ENCODE peak calls at places on chromosome 22, in nine cellular contexts. H is left kidney; F is activated naive CD8-positive, alpha-beta T cell treated with anti-CD3 and anti-CD28 coated beads for 36 hours; X is pancreas; B is GM23248; P is kidney epithelial cell; M is endothelial cell of umbilical vein; L is BJ; E is RPMI8226. W is an unnamed sample.

GRCh38 chr22:29117799-29118477 is 45.1 kb downstream of the KREMEN1 start:
- DNase-seq in E (no peak), F (no peak), X (no peak), P (no peak), H (no peak), L (no peak), B (peak; percentile 48), M (no peak), W (no peak)

GRCh38 chr22:41608386-41608785 is 12.5 kb downstream of the DESI1 start:
- DNase-seq in B (no peak), L (no peak), H (no peak), E (no peak), F (no peak), X (no peak), P (no peak), M (no peak), W (no peak)

GRCh38 chr22:48749555-48750227 is 1078.0 kb downstream of the BRD1 start:
- DNase-seq in M (no peak), H (no peak), X (no peak), P (no peak), B (no peak), L (no peak), F (no peak), E (no peak), W (peak; percentile 49)

GRCh38 chr22:47634342-47634741 is 871.9 kb downstream of the TBC1D22A start:
- DNase-seq in F (no peak), X (no peak), H (peak; percentile 83), P (no peak), M (no peak), B (no peak), L (no peak), E (no peak), W (no peak)

GRCh38 chr22:46971141-46971775 is 208.8 kb downstream of the TBC1D22A start:
- DNase-seq in B (no peak), X (peak; percentile 57), F (no peak), L (no peak), E (no peak), P (peak; percentile 50), H (peak; percentile 90), M (peak; percentile 98), W (peak; percentile 64)

GRCh38 chr22:23031795-23032194 is 38.5 kb upstream of the GNAZ start:
- DNase-seq in X (no peak), L (no peak), F (no peak), E (no peak), H (no peak), B (no peak), M (no peak), P (no peak), W (no peak)

GRCh38 chr22:41979423-41980250 is 10.4 kb downstream of the SEPTIN3 start:
- DNase-seq in X (no peak), H (no peak), P (no peak), B (no peak), E (peak; percentile 23), M (no peak), F (no peak), L (no peak), W (no peak)

GRCh38 chr22:49764151-49764581 is 63.5 kb downstream of the BRD1 start:
- DNase-seq in X (peak; percentile 5), B (peak; percentile 55), P (no peak), L (no peak), F (no peak), E (no peak), H (no peak), M (no peak), W (no peak)

GRCh38 chr22:50016988-50017700 is 4.6 kb upstream of the IL17REL start:
- DNase-seq in P (no peak), E (no peak), M (no peak), L (no peak), X (no peak), F (peak; percentile 88), H (no peak), B (no peak), W (no peak)

GRCh38 chr22:40346178-40347064 is at the start of gene ADSL:
- DNase-seq in X (peak; percentile 89), E (peak; percentile 90), H (peak; percentile 97), L (no peak), B (peak; percentile 96), F (peak; percentile 90), P (peak; percentile 57), M (peak; percentile 85), W (peak; percentile 85)

GRCh38 chr22:28112548-28113043 is 193.5 kb upstream of the PITPNB start:
- DNase-seq in B (peak; percentile 95), E (peak; percentile 19), F (no peak), M (peak; percentile 31), L (no peak), P (no peak), X (no peak), H (peak; percentile 71), W (peak; percentile 65)

GRCh38 chr22:29379258-29379657 is 9.1 kb downstream of the AP1B1 start:
- DNase-seq in F (no peak), B (no peak), L (no peak), P (no peak), H (no peak), M (no peak), X (no peak), E (no peak), W (no peak)

GRCh38 chr22:42364641-42365336 is 67.4 kb downstream of the NFAM1 start:
- DNase-seq in P (no peak), B (peak; percentile 57), F (no peak), X (no peak), M (peak; percentile 12), H (peak; percentile 61), E (no peak), L (no peak), W (peak; percentile 67)

GRCh38 chr22:20057596-20058268 is 22.3 kb upstream of the DGCR8 start:
- DNase-seq in B (no peak), P (no peak), M (no peak), L (no peak), X (no peak), F (no peak), H (no peak), E (no peak), W (no peak)

GRCh38 chr22:20043057-20043996 is 22.4 kb downstream of the TANGO2 start:
- DNase-seq in E (no peak), H (no peak), L (no peak), X (no peak), B (no peak), F (no peak), M (no peak), P (no peak), W (no peak)

GRCh38 chr22:42772647-42773046 is 52.0 kb upstream of the A4GALT start:
- DNase-seq in L (no peak), M (no peak), P (no peak), X (no peak), B (no peak), H (no peak), E (no peak), F (no peak), W (no peak)

GRCh38 chr22:49018601-49019000 is 809.1 kb downstream of the BRD1 start:
- DNase-seq in M (no peak), F (no peak), X (no peak), E (no peak), B (no peak), P (no peak), L (no peak), H (no peak), W (peak; percentile 50)

GRCh38 chr22:38788016-38788415 is 5.9 kb downstream of the DNAL4 start:
- DNase-seq in H (peak; percentile 38), X (no peak), L (no peak), M (peak; percentile 66), E (no peak), B (peak; percentile 39), F (no peak), P (no peak), W (no peak)

GRCh38 chr22:36368359-36368983 is 19.3 kb downstream of the MYH9 start:
- DNase-seq in B (peak; percentile 74), M (peak; percentile 76), H (peak; percentile 92), L (no peak), X (no peak), P (peak; percentile 72), F (no peak), E (peak; percentile 32), W (no peak)

GRCh38 chr22:31474743-31475142 is 14.9 kb downstream of the EIF4ENIF1 start:
- DNase-seq in H (no peak), M (no peak), X (no peak), F (no peak), L (peak; percentile 52), E (no peak), B (peak; percentile 89), P (no peak), W (no peak)

GRCh38 chr22:38871360-38872171 is 450 bp downstream of the CBX6 start:
- DNase-seq in X (no peak), B (peak; percentile 64), M (no peak), E (peak; percentile 47), L (no peak), F (peak; percentile 39), P (no peak), H (peak; percentile 65), W (peak; percentile 57)

GRCh38 chr22:32333141-32333768 is 24.4 kb upstream of the RFPL3 start:
- DNase-seq in F (no peak), P (no peak), E (no peak), L (no peak), X (peak; percentile 3), M (no peak), H (no peak), B (no peak), W (peak; percentile 44)

GRCh38 chr22:20483771-20484170 is 11.8 kb downstream of the KLHL22 start:
- DNase-seq in B (no peak), L (no peak), F (no peak), M (no peak), E (no peak), P (no peak), H (no peak), X (no peak), W (no peak)

GRCh38 chr22:24207264-24208011 is 26.2 kb downstream of the SUSD2 start:
- DNase-seq in X (no peak), H (no peak), P (no peak), M (peak; percentile 53), L (no peak), E (no peak), F (no peak), B (peak; percentile 53), W (no peak)

GRCh38 chr22:46290121-46290842 is 6.4 kb upstream of the GTSE1 start:
- DNase-seq in E (no peak), F (no peak), P (no peak), X (no peak), B (no peak), H (no peak), M (no peak), L (no peak), W (no peak)

GRCh38 chr22:25027959-25028840 is 75.7 kb downstream of the KIAA1671 start:
- DNase-seq in F (no peak), B (peak; percentile 35), L (no peak), E (peak; percentile 43), X (no peak), H (peak; percentile 27), M (peak; percentile 39), P (no peak), W (no peak)

GRCh38 chr22:41048791-41049717 is 43.3 kb upstream of the EP300 start:
- DNase-seq in H (peak; percentile 96), P (peak; percentile 28), X (peak; percentile 56), B (peak; percentile 84), L (peak; percentile 72), M (peak; percentile 73), E (no peak), F (no peak), W (peak; percentile 78)

GRCh38 chr22:32411388-32411787 is 659 bp downstream of the RTCB start:
- DNase-seq in M (peak; percentile 50), B (peak; percentile 64), F (no peak), H (peak; percentile 22), P (no peak), L (peak; percentile 2), X (no peak), E (peak; percentile 6), W (no peak)

GRCh38 chr22:26398741-26399153 is 30.3 kb upstream of the ASPHD2 start:
- DNase-seq in H (peak; percentile 64), M (peak; percentile 72), P (peak; percentile 21), F (peak; percentile 47), L (peak; percentile 7), E (peak; percentile 65), B (peak; percentile 91), X (peak; percentile 39), W (peak; percentile 61)

GRCh38 chr22:44707752-44708151 is 5.7 kb downstream of the PRR5 start:
- DNase-seq in B (peak; percentile 84), E (no peak), F (no peak), P (no peak), X (no peak), L (no peak), M (no peak), H (no peak), W (no peak)

W was measured in right atrium auricular region.